ENCODE peak calls at places on chromosomes 12 and 14, in five cellular contexts. One of them, this sample, is unnamed. For H3K4me1, the result is how much of the 10 kb centered on the place peaks cover.

GRCh38 chr12:108823804-108824203 is 33.6 kb downstream of the SSH1 start:
- DNase-seq in mammary epithelial cell: no peak
- DNase-seq in A549: no peak
- DNase-seq in hepatocyte: no peak
- DNase-seq in HepG2: no peak
- DNase-seq in this sample: no peak

GRCh38 chr12:9094512-9095206 is 21.1 kb downstream of the A2M start:
- DNase-seq in hepatocyte: no peak
- DNase-seq in A549: no peak
- DNase-seq in mammary epithelial cell: no peak
- DNase-seq in HepG2: no peak
- DNase-seq in this sample: no peak

GRCh38 chr12:47576256-47576655 is 129.6 kb downstream of the RPAP3 start:
- DNase-seq in HepG2: no peak
- DNase-seq in A549: no peak
- DNase-seq in hepatocyte: no peak
- DNase-seq in mammary epithelial cell: no peak
- DNase-seq in this sample: no peak

GRCh38 chr12:127556487-127556886 is 710.5 kb upstream of the TMEM132C start:
- DNase-seq in HepG2: no peak
- DNase-seq in A549: no peak
- DNase-seq in hepatocyte: no peak
- DNase-seq in mammary epithelial cell: no peak
- DNase-seq in this sample: no peak

GRCh38 chr12:94459773-94460593 is at the start of gene CEP83:
- DNase-seq in mammary epithelial cell: peak
- DNase-seq in A549: peak
- DNase-seq in hepatocyte: peak
- DNase-seq in HepG2: peak
- DNase-seq in this sample: peak

GRCh38 chr12:24901975-24902461 is 46.9 kb downstream of the BCAT1 start:
- DNase-seq in HepG2: no peak
- DNase-seq in mammary epithelial cell: peak
- DNase-seq in hepatocyte: no peak
- DNase-seq in A549: no peak
- DNase-seq in this sample: no peak

GRCh38 chr12:25186038-25186787 is 8.7 kb downstream of the DNAI7 start:
- DNase-seq in A549: no peak
- DNase-seq in mammary epithelial cell: no peak
- DNase-seq in HepG2: peak
- DNase-seq in hepatocyte: no peak
- DNase-seq in this sample: no peak

GRCh38 chr12:51357374-51358047 is 11.0 kb upstream of the CELA1 start:
- DNase-seq in HepG2: no peak
- DNase-seq in hepatocyte: no peak
- DNase-seq in A549: no peak
- DNase-seq in mammary epithelial cell: no peak
- DNase-seq in this sample: no peak

GRCh38 chr12:58202933-58203713 is 261.8 kb downstream of the ATP23 start:
- DNase-seq in hepatocyte: no peak
- DNase-seq in mammary epithelial cell: no peak
- DNase-seq in A549: no peak
- DNase-seq in HepG2: no peak
- DNase-seq in this sample: no peak

GRCh38 chr12:91556909-91557308 is 374.3 kb upstream of the DCN start:
- DNase-seq in mammary epithelial cell: no peak
- DNase-seq in HepG2: no peak
- DNase-seq in A549: no peak
- DNase-seq in hepatocyte: peak
- DNase-seq in this sample: no peak

GRCh38 chr12:12714276-12715001 is 2.7 kb upstream of the CDKN1B start:
- DNase-seq in A549: no peak
- DNase-seq in hepatocyte: peak
- DNase-seq in mammary epithelial cell: no peak
- DNase-seq in HepG2: no peak
- DNase-seq in this sample: no peak

GRCh38 chr12:108392284-108392683 is 53.2 kb upstream of the CMKLR1 start:
- DNase-seq in mammary epithelial cell: no peak
- DNase-seq in hepatocyte: no peak
- DNase-seq in A549: no peak
- DNase-seq in HepG2: no peak
- DNase-seq in this sample: no peak

GRCh38 chr12:71447691-71448660 is 8.4 kb downstream of the LGR5 start:
- DNase-seq in mammary epithelial cell: no peak
- DNase-seq in A549: no peak
- DNase-seq in HepG2: no peak
- DNase-seq in hepatocyte: no peak
- DNase-seq in this sample: no peak

GRCh38 chr12:121769297-121769830 is 24.1 kb downstream of the RHOF start:
- DNase-seq in HepG2: no peak
- DNase-seq in A549: no peak
- DNase-seq in mammary epithelial cell: no peak
- DNase-seq in hepatocyte: no peak
- DNase-seq in this sample: no peak

GRCh38 chr14:100293497-100294212 is 12.6 kb downstream of the SLC25A29 start:
- DNase-seq in hepatocyte: no peak
- DNase-seq in A549: no peak
- DNase-seq in mammary epithelial cell: no peak
- DNase-seq in HepG2: no peak
- DNase-seq in this sample: no peak

GRCh38 chr12:93201990-93202389 is 175.7 kb upstream of the NUDT4 start:
- DNase-seq in A549: no peak
- DNase-seq in mammary epithelial cell: no peak
- DNase-seq in hepatocyte: no peak
- DNase-seq in HepG2: no peak
- DNase-seq in this sample: no peak

GRCh38 chr14:65434216-65434850 is 21.8 kb downstream of the FUT8 start:
- DNase-seq in A549: no peak
- DNase-seq in mammary epithelial cell: no peak
- DNase-seq in hepatocyte: no peak
- DNase-seq in HepG2: no peak
- DNase-seq in this sample: no peak

GRCh38 chr12:57381693-57382220 is 49.1 kb downstream of the R3HDM2 start:
- DNase-seq in hepatocyte: no peak
- DNase-seq in mammary epithelial cell: no peak
- DNase-seq in HepG2: no peak
- DNase-seq in A549: no peak
- DNase-seq in this sample: no peak

GRCh38 chr12:116495260-116495659 is 63.9 kb upstream of the MAP1LC3B2 start:
- DNase-seq in hepatocyte: peak
- DNase-seq in A549: peak
- DNase-seq in HepG2: no peak
- DNase-seq in mammary epithelial cell: peak
- DNase-seq in this sample: peak

GRCh38 chr14:56145965-56146364 is 27.8 kb downstream of the PELI2 start:
- DNase-seq in A549: no peak
- DNase-seq in hepatocyte: no peak
- DNase-seq in HepG2: no peak
- DNase-seq in mammary epithelial cell: peak
- DNase-seq in this sample: no peak

GRCh38 chr14:60650382-60650961 is 1.2 kb upstream of the SIX1 start:
- DNase-seq in mammary epithelial cell: no peak
- DNase-seq in HepG2: no peak
- DNase-seq in A549: no peak
- DNase-seq in hepatocyte: no peak
- DNase-seq in this sample: no peak

GRCh38 chr12:122523280-122523679 is 3.5 kb downstream of the RSRC2 start:
- DNase-seq in HepG2: peak
- DNase-seq in A549: no peak
- DNase-seq in mammary epithelial cell: peak
- DNase-seq in hepatocyte: peak
- DNase-seq in this sample: no peak

GRCh38 chr12:79236920-79237319 is 372.3 kb downstream of the SYT1 start:
- DNase-seq in hepatocyte: no peak
- DNase-seq in A549: no peak
- DNase-seq in mammary epithelial cell: no peak
- DNase-seq in HepG2: no peak
- DNase-seq in this sample: no peak

GRCh38 chr12:79238246-79238645 is 373.7 kb downstream of the SYT1 start:
- DNase-seq in hepatocyte: no peak
- DNase-seq in A549: no peak
- DNase-seq in HepG2: no peak
- DNase-seq in mammary epithelial cell: no peak
- DNase-seq in this sample: no peak

GRCh38 chr12:79233341-79233761 is 368.8 kb downstream of the SYT1 start:
- DNase-seq in A549: no peak
- DNase-seq in mammary epithelial cell: no peak
- DNase-seq in hepatocyte: no peak
- DNase-seq in HepG2: no peak
- DNase-seq in this sample: no peak
- H3K4me3 ChIP-seq in A549: no peak
- H3K4me3 ChIP-seq in mammary epithelial cell: no peak
- H3K4me3 ChIP-seq in hepatocyte: no peak
- H3K4me3 ChIP-seq in HepG2: no peak
- H3K4me3 ChIP-seq in this sample: no peak

GRCh38 chr12:53479314-53479713 is 19.9 kb downstream of the MAP3K12 start:
- DNase-seq in mammary epithelial cell: no peak
- DNase-seq in HepG2: no peak
- DNase-seq in hepatocyte: no peak
- DNase-seq in A549: no peak
- DNase-seq in this sample: no peak
- H3K4me1 ChIP-seq in mammary epithelial cell: under half
- H3K4me1 ChIP-seq in HepG2: under half
- H3K4me1 ChIP-seq in hepatocyte: under half
- H3K4me1 ChIP-seq in A549: half or more
- H3K4me1 ChIP-seq in this sample: under half

GRCh38 chr12:40597133-40597532 is 95.1 kb upstream of the CNTN1 start:
- DNase-seq in hepatocyte: no peak
- DNase-seq in mammary epithelial cell: no peak
- DNase-seq in A549: no peak
- DNase-seq in HepG2: no peak
- DNase-seq in this sample: no peak

GRCh38 chr12:40598073-40598472 is 94.2 kb upstream of the CNTN1 start:
- DNase-seq in A549: no peak
- DNase-seq in hepatocyte: no peak
- DNase-seq in mammary epithelial cell: no peak
- DNase-seq in HepG2: no peak
- DNase-seq in this sample: no peak

DNA sequence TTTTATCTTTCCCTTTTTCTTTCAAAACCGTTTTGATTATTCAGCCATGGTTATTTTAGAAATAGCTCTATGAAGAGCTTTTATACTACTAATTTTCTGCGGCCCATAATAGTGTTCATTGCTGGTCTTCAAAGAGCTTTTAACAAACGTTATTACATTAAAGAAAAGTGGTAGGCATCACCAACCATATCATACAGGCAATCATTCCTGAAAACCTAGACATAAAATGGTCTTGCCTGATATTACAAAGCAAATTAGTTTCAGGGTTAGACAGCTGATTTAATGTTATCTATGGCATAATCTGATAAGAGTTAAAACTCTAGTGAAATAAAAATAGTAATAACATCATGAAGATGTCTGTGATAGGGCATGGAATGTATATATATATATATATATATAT is 89.7 kb upstream of the CNTN1 start:
- DNase-seq in A549: no peak
- DNase-seq in hepatocyte: no peak
- DNase-seq in mammary epithelial cell: no peak
- DNase-seq in HepG2: no peak
- DNase-seq in this sample: no peak
- H3K4me2 ChIP-seq in A549: no peak
- H3K4me2 ChIP-seq in hepatocyte: no peak
- H3K4me2 ChIP-seq in mammary epithelial cell: no peak
- H3K4me2 ChIP-seq in HepG2: no peak
- H3K4me2 ChIP-seq in this sample: no peak

DNA sequence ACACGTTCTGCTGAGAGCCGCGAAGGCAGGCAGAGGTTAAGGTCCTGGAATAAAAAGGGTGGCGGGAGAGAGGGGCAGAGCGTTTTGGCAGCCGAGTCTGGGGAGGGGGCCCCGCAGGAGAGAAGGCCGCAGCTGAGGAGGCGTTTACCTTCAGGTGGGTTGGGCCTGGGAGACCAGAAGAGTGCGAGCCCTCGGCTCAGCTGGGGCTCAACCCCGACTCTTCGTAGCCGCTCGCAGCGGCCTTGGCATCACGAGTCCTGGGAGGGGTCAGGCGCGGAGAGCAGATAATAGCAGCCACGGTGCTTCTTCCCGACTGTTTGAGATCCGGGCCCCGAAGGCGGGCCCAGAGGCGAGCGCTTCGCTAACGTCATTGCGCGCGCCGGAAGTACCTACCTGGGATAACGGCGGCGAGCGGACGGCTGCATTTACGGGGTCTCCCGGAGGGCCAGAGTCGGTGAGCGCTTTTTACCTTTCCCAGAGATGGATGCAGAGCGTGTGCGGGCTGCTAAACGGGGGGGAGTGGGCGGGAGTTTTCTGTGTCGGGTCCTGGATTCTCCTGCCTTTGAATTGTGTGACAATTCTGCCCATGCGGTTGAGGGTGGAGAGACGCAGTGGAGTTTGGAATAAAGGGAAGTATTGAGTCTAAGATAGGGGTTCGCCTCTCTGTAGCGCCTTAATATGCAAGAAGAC is at the start of the genes PPHLN1 and ZCRB1:
- DNase-seq in HepG2: peak
- DNase-seq in A549: peak
- DNase-seq in hepatocyte: peak
- DNase-seq in mammary epithelial cell: peak
- DNase-seq in this sample: no peak
- H3K4me3 ChIP-seq in HepG2: peak
- H3K4me3 ChIP-seq in A549: peak
- H3K4me3 ChIP-seq in hepatocyte: peak
- H3K4me3 ChIP-seq in mammary epithelial cell: peak
- H3K4me3 ChIP-seq in this sample: peak

DNA sequence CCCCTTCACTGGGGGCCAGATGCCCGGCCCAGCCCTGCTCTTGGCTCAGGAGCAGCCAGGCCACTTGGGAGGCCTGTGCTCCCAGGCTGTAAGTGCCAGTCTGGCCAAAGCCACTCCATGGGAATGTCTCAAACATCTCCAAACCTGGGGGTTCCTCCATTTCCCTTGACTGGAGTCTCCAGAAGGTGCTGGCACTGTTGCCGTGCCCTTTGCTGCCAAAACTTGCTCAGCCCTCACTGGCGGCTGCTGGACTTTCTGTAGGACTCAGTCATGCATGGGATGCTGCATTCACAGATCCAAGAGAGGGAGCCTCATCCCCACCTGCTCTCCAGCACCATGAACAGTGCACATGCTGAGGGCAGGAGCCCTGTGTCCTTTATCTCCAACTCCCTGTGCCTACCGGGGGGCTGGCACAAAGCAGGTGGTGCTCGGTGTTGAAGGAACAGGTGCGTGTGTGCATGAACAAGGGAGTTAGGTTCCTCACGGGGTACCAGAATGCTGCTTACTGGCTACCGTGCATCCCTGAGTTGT is 9.6 kb upstream of the OTUB2 start:
- DNase-seq in HepG2: no peak
- DNase-seq in A549: no peak
- DNase-seq in hepatocyte: no peak
- DNase-seq in mammary epithelial cell: no peak
- DNase-seq in this sample: no peak
- H3K4me1 ChIP-seq in HepG2: under half
- H3K4me1 ChIP-seq in A549: under half
- H3K4me1 ChIP-seq in hepatocyte: under half
- H3K4me1 ChIP-seq in mammary epithelial cell: under half
- H3K4me1 ChIP-seq in this sample: under half

This sample was measured in keratinocyte.